ENCODE peak calls at places on chromosomes 5 and 9, in six cellular contexts. Q is HCT116, D is SK-N-SH, E is HepG2, K is H1, Z is GM12878. I is an unnamed sample.

GRCh38 chr9:127886401-127886972 is 9.0 kb upstream of the AK1 start:
- DNase-seq in D (peak), Z (no peak), E (no peak), Q (no peak), K (no peak), I (peak)

GRCh38 chr9:1273859-1274258 is 223.7 kb downstream of the DMRT2 start:
- DNase-seq in Z (no peak), Q (no peak), E (no peak), K (no peak), D (no peak), I (no peak)

GRCh38 chr5:31186672-31187267 is 6.7 kb upstream of the CDH6 start:
- DNase-seq in Z (no peak), E (peak), Q (peak), K (no peak), D (peak), I (peak)

GRCh38 chr9:16092627-16093091 is 539.8 kb downstream of the CCDC171 start:
- DNase-seq in K (no peak), D (no peak), Z (no peak), E (no peak), Q (no peak), I (no peak)

GRCh38 chr9:106587021-106587420 is 275.9 kb upstream of the ZNF462 start:
- DNase-seq in Z (no peak), K (no peak), D (no peak), Q (no peak), E (no peak), I (no peak)

GRCh38 chr5:64569880-64570279 is 64.1 kb downstream of the RGS7BP start:
- DNase-seq in D (no peak), Q (no peak), Z (no peak), K (no peak), E (no peak), I (no peak)

GRCh38 chr9:121688681-121689080 is 37.2 kb downstream of the DAB2IP start:
- DNase-seq in K (no peak), Z (no peak), E (no peak), Q (no peak), D (no peak), I (no peak)

GRCh38 chr5:27242258-27242626 is 203.9 kb upstream of the CDH9 start:
- DNase-seq in D (no peak), Q (no peak), K (no peak), Z (no peak), E (no peak), I (no peak)

GRCh38 chr5:16756692-16757091 is 139.9 kb upstream of the RETREG1 start:
- DNase-seq in E (no peak), D (no peak), K (no peak), Z (no peak), Q (no peak), I (no peak)

GRCh38 chr9:15278290-15278689 is 28.7 kb downstream of the TTC39B start:
- DNase-seq in K (no peak), Z (no peak), D (no peak), Q (no peak), E (no peak), I (no peak)

GRCh38 chr5:17305964-17306725 is 88.7 kb downstream of the BASP1 start:
- DNase-seq in D (no peak), E (peak), K (no peak), Z (no peak), Q (no peak), I (peak)

DNA sequence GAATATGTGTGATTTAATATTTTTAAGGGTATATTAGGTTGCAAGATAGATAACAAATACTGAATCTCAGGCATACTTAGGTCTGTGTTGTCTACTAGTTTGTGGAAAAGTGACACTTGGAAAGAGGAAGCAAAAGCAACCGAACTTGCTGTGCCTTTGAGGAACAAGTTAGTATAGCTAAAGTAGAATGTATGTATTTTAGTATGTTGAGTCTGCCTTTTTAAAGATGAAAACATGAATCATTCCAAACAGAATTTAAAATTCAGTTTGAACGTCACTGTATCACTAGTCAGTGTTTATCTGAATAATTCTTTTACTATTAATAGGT is 12.9 kb downstream of the TLE4 start:
- DNase-seq in E (no peak), D (no peak), K (no peak), Z (no peak), Q (no peak), I (no peak)
- TF ChIP-seq JUND in E (no peak), D (no peak), K (no peak), Z (no peak), Q (no peak), I (no peak)

GRCh38 chr5:14008819-14009311 is 64.4 kb upstream of the DNAH5 start:
- DNase-seq in D (no peak), K (no peak), E (peak), Z (no peak), Q (no peak), I (peak)
- TF ChIP-seq JUND in D (no peak), K (no peak), E (no peak), Z (no peak), Q (no peak), I (no peak)

GRCh38 chr5:61009907-61010306 is 64.9 kb downstream of the NDUFAF2 start:
- DNase-seq in Q (no peak), Z (no peak), D (no peak), K (no peak), E (no peak), I (no peak)

DNA sequence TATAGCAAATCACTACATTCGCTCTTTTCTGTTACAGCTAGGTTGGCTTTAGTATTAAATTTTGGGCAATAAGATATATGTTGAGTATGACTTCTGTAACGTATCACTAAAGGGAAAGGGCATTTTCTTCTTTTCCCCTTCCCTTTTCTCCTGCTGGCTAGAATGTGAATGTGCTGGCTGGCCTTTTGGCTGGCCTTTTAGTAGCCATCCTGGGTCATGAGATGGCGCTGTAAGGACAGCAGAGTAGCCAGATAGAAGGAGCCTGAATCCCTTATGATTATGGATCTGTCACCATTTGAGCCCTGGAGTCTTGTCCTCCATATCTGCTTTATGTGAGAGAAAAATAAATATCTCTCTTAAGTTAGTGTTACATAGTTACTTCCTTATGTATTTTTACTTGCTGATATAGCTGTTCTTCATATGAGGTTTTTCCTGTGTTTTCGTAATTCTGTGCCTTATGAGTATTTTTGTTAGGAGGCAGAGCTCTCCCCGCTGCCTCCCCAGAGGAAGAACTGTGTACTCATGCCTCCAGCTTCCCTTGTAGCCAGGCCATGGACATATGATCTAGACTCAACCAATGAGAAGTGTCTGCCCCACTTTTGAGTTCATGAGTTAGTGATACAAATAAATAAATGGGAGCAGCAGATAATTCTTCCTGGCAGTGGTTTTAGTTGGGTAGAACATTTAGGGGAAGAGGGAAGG is 65.9 kb downstream of the NDUFAF2 start:
- DNase-seq in Q (peak), E (peak), Z (no peak), K (peak), D (no peak), I (no peak)
- TF ChIP-seq JUND in Q (no peak), E (no peak), Z (no peak), K (no peak), D (no peak), I (no peak)

GRCh38 chr9:34049630-34050384 is 1.1 kb upstream of the UBAP2 start:
- DNase-seq in E (no peak), Z (no peak), D (peak), Q (no peak), K (no peak), I (no peak)
- TF ChIP-seq JUND in E (no peak), Z (no peak), D (no peak), Q (no peak), K (no peak), I (no peak)